ENCODE peak calls at places on chromosome 14, in eight cellular contexts. J is AG09319, D is fibroblast of the aortic adventitia, T is HCT116, N is OCI-LY7, A is cardiac fibroblast, B is foreskin fibroblast, Q is stomach. C is an unnamed sample.

GRCh38 chr14:101774814-101775213 is 13.3 kb downstream of the PPP2R5C start:
- DNase-seq in Q (no peak), N (peak; percentile 77), J (no peak), D (no peak), T (no peak), B (no peak), A (no peak), C (no peak)

GRCh38 chr14:105439710-105440553 is 20.3 kb downstream of the MTA1 start:
- DNase-seq in T (no peak), Q (no peak), A (no peak), B (no peak), J (no peak), N (no peak), D (no peak), C (no peak)

GRCh38 chr14:67265131-67265530 is 23.9 kb downstream of the PALS1 start:
- DNase-seq in J (no peak), A (no peak), B (no peak), N (no peak), T (no peak), Q (no peak), D (peak; percentile 63), C (no peak)

GRCh38 chr14:24367506-24368214 is at the start of gene NFATC4:
- DNase-seq in Q (peak; percentile 70), B (peak; percentile 95), J (peak; percentile 97), N (peak; percentile 95), A (peak; percentile 98), D (peak; percentile 99), T (peak; percentile 81), C (peak; percentile 62)

GRCh38 chr14:102532204-102532658 is 22.7 kb upstream of the ANKRD9 start:
- DNase-seq in D (peak; percentile 64), Q (no peak), A (peak; percentile 42), T (no peak), N (no peak), B (no peak), J (no peak), C (no peak)

GRCh38 chr14:99164712-99165111 is 107.3 kb downstream of the BCL11B start:
- DNase-seq in A (no peak), Q (peak; percentile 16), D (no peak), T (no peak), B (no peak), J (no peak), N (no peak), C (no peak)

GRCh38 chr14:40394634-40395340 is 962.6 kb upstream of the FBXO33 start:
- DNase-seq in J (no peak), B (no peak), D (no peak), T (no peak), N (no peak), Q (no peak), A (no peak), C (no peak)

GRCh38 chr14:34179723-34180122 is 228.8 kb upstream of the EGLN3 start:
- DNase-seq in Q (peak; percentile 57), B (no peak), A (no peak), J (no peak), N (no peak), D (no peak), T (no peak), C (no peak)

GRCh38 chr14:71905860-71906259 is 26.4 kb upstream of the RGS6 start:
- DNase-seq in N (no peak), B (no peak), Q (no peak), A (no peak), J (no peak), T (no peak), D (no peak), C (no peak)

GRCh38 chr14:59482471-59483331 is 1.5 kb downstream of the L3HYPDH start:
- DNase-seq in D (peak; percentile 94), N (no peak), B (peak; percentile 93), T (peak; percentile 60), A (peak; percentile 95), Q (no peak), J (peak; percentile 70), C (no peak)

GRCh38 chr14:35512765-35513164 is 21.2 kb upstream of the INSM2 start:
- DNase-seq in Q (no peak), N (no peak), A (no peak), J (no peak), T (no peak), D (no peak), B (no peak), C (no peak)

GRCh38 chr14:60656755-60657608 is 7.7 kb upstream of the SIX1 start:
- DNase-seq in J (peak; percentile 49), N (peak; percentile 94), T (no peak), Q (peak; percentile 59), D (peak; percentile 59), B (peak; percentile 79), A (peak; percentile 80), C (peak; percentile 64)

GRCh38 chr14:55845963-55846851 is 266.2 kb downstream of the KTN1 start:
- DNase-seq in Q (no peak), N (no peak), A (peak; percentile 37), T (no peak), B (no peak), J (no peak), D (peak; percentile 16), C (no peak)

GRCh38 chr14:91155626-91156089 is 41.8 kb downstream of the DGLUCY start:
- DNase-seq in J (no peak), D (no peak), A (no peak), Q (no peak), N (no peak), T (no peak), B (no peak), C (no peak)
- TF ChIP-seq CTCF in J (no peak), D (no peak), A (no peak), Q (no peak), N (peak; percentile 44), T (no peak), B (no peak), C (no peak)

GRCh38 chr14:103905861-103906456 is 22.3 kb upstream of the TDRD9 start:
- DNase-seq in A (no peak), D (no peak), B (no peak), Q (no peak), J (no peak), T (no peak), N (no peak), C (peak; percentile 55)
- TF ChIP-seq CTCF in A (peak; percentile 34), D (peak; percentile 18), B (no peak), Q (no peak), J (peak; percentile 14), T (no peak), N (peak; percentile 31), C (peak; percentile 26)

GRCh38 chr14:97456958-97457357 is 659.8 kb downstream of the VRK1 start:
- DNase-seq in N (no peak), B (no peak), T (no peak), J (no peak), D (no peak), Q (no peak), A (no peak), C (no peak)
- TF ChIP-seq CTCF in N (no peak), B (no peak), T (no peak), J (no peak), D (no peak), Q (no peak), A (no peak), C (no peak)

DNA sequence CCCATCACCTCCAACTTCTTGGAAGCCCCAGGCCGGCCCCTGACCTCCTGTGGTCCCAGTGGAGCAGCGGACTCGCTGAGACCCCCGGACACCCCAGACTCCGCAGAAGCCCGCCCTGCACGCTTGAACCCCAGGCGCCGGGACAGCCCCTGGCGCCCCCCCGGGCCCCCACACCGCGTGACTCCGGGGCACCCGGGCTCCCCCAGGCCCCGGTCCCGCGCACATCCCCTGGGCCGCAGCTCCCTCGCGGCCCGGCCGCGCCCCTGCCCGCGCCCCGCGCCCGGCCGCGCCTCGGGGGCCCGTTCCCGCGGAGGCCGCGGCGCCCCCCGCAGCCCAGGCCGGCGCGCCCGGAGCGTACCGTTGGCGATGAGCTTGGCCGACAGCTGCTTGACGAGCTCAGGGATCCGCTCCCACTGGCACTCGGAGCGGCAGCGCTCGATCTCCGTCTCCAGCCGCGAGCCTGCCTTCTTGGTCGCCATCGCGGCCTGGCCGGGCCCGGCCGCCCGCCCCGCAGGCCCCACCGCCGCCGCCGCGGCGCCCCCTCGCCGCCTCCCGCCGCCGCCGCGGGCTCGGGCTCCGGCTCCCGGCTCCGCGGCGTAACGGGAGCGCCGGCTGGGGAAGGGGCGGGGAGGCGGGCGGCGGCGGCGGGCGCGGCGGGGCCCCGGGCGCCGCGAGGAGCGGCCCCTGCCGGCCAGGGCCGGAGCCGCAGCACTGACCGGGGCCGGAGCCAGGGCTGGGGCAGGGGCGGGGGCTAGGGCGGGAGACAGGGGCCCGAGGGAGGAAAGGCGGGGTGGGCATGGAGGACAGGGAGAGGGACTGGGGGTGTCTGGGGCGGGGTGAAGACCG is at the start of gene TTC7B:
- DNase-seq in B (no peak), D (peak; percentile 15), T (no peak), J (no peak), A (no peak), N (peak; percentile 20), Q (peak; percentile 51), C (peak; percentile 84)
- TF ChIP-seq CTCF in B (peak; percentile 17), D (peak; percentile 46), T (no peak), J (peak; percentile 14), A (peak; percentile 17), N (no peak), Q (no peak), C (no peak)

DNA sequence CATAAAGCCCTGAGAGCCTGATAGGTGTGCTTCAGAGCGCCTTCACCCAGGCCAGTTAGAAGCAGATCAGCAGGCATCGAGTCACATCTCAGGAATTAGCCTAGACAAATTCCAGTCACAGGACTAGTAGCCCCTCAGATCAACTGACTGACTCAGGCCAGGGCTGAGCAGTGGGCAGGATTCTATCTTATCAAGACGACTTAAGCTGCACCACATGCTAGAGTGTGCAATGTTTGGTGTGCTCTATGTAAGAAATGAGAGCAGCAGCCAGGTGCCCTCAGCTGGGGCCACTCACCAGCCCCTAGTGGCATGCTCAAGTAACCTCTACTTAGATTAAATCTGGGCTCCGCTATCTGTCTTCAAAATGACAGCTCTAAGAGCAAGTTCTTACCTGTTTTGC is 19.7 kb upstream of the NGB start:
- DNase-seq in A (no peak), B (no peak), D (peak; percentile 14), Q (no peak), J (no peak), T (no peak), N (peak; percentile 18), C (no peak)
- TF ChIP-seq CTCF in A (no peak), B (no peak), D (peak; percentile 10), Q (no peak), J (no peak), T (no peak), N (peak; percentile 27), C (peak; percentile 23)

C was measured in endothelial cell.